ENCODE peak calls at places on chromosomes 6 and 20, in eight cellular contexts. M is heart left ventricle, J is HFFc6, K is MCF 10A, H is body of pancreas, V is endodermal cell, W is cardiac fibroblast, R is breast epithelium. D is an unnamed sample.

GRCh38 chr6:75291331-75291730 is 6.7 kb upstream of the TMEM30A start:
- DNase-seq in M (no peak), J (no peak), K (no peak), H (peak), V (no peak), W (no peak), R (no peak), D (no peak)

GRCh38 chr20:50857348-50857747 is 62.5 kb downstream of the BCAS4 start:
- DNase-seq in M (no peak), J (no peak), K (no peak), H (no peak), V (no peak), W (no peak), R (no peak), D (no peak)

GRCh38 chr6:21201181-21201580 is 392.4 kb upstream of the SOX4 start:
- DNase-seq in M (no peak), J (no peak), K (no peak), H (no peak), V (no peak), W (no peak), R (no peak), D (no peak)

GRCh38 chr6:92756912-92757311 is 662.4 kb downstream of the EPHA7 start:
- DNase-seq in M (no peak), J (no peak), K (peak), H (no peak), V (no peak), W (peak), R (no peak), D (no peak)

GRCh38 chr6:53165333-53165732 is 16.7 kb upstream of the GCM1 start:
- DNase-seq in M (no peak), J (peak), K (no peak), H (no peak), V (no peak), W (no peak), R (no peak), D (no peak)

GRCh38 chr6:166935353-166935752 is 21.0 kb downstream of the RNASET2 start:
- DNase-seq in M (no peak), J (no peak), K (no peak), H (no peak), V (no peak), W (peak), R (peak), D (no peak)

GRCh38 chr6:163391983-163392382 is 22.5 kb upstream of the QKI start:
- DNase-seq in M (no peak), J (no peak), K (peak), H (no peak), V (no peak), W (no peak), R (no peak), D (no peak)

GRCh38 chr20:37676440-37676839 is 17.4 kb upstream of the CTNNBL1 start:
- DNase-seq in M (no peak), J (no peak), K (no peak), H (no peak), V (no peak), W (no peak), R (no peak), D (no peak)

GRCh38 chr6:33007831-33008395 is 1.5 kb downstream of the HLA-DOA start:
- DNase-seq in M (no peak), J (no peak), K (no peak), H (no peak), V (no peak), W (no peak), R (no peak), D (no peak)

GRCh38 chr20:12596863-12597262 is 411.9 kb upstream of the SPTLC3 start:
- DNase-seq in M (no peak), J (no peak), K (no peak), H (no peak), V (no peak), W (no peak), R (no peak), D (no peak)

GRCh38 chr6:22027226-22027725 is 269.6 kb downstream of the PRL start:
- DNase-seq in M (no peak), J (no peak), K (no peak), H (no peak), V (no peak), W (no peak), R (no peak), D (no peak)

GRCh38 chr6:138250513-138251247 is 32.4 kb upstream of the PBOV1 start:
- DNase-seq in M (peak), J (peak), K (peak), H (peak), V (no peak), W (peak), R (peak), D (no peak)

GRCh38 chr6:42550277-42550676 is 13.6 kb upstream of the UBR2 start:
- DNase-seq in M (no peak), J (no peak), K (no peak), H (no peak), V (no peak), W (no peak), R (no peak), D (no peak)

GRCh38 chr20:18698735-18699380 is 111.0 kb downstream of the DTD1 start:
- DNase-seq in M (no peak), J (no peak), K (no peak), H (no peak), V (no peak), W (no peak), R (no peak), D (no peak)

GRCh38 chr6:97282238-97282725 is 734 bp downstream of the MMS22L start:
- DNase-seq in M (no peak), J (no peak), K (peak), H (no peak), V (no peak), W (peak), R (no peak), D (no peak)

GRCh38 chr6:73964455-73964854 is 268.5 kb downstream of the CD109 start:
- DNase-seq in M (no peak), J (no peak), K (no peak), H (no peak), V (no peak), W (no peak), R (no peak), D (no peak)

GRCh38 chr6:14339711-14340590 is 222.4 kb downstream of the CD83 start:
- DNase-seq in M (no peak), J (no peak), K (no peak), H (no peak), V (no peak), W (peak), R (no peak), D (no peak)

GRCh38 chr6:134372603-134373281 is 54.8 kb upstream of the SGK1 start:
- DNase-seq in M (no peak), J (no peak), K (peak), H (peak), V (no peak), W (peak), R (no peak), D (no peak)

GRCh38 chr6:113630738-113631535 is 226.2 kb upstream of the MARCKS start:
- DNase-seq in M (no peak), J (peak), K (peak), H (peak), V (no peak), W (peak), R (no peak), D (no peak)

GRCh38 chr20:13494019-13494418 is 144.7 kb downstream of the TASP1 start:
- DNase-seq in M (no peak), J (no peak), K (no peak), H (no peak), V (no peak), W (peak), R (no peak), D (no peak)

GRCh38 chr6:42142118-42142835 is at the start of gene C6orf132:
- DNase-seq in M (no peak), J (peak), K (peak), H (peak), V (peak), W (no peak), R (peak), D (peak)

GRCh38 chr6:81562169-81562568 is 190.3 kb downstream of the TENT5A start:
- DNase-seq in M (no peak), J (peak), K (peak), H (no peak), V (no peak), W (peak), R (no peak), D (peak)

GRCh38 chr6:62479722-62480121 is 193.7 kb upstream of the KHDRBS2 start:
- DNase-seq in M (no peak), J (no peak), K (no peak), H (no peak), V (no peak), W (no peak), R (no peak), D (no peak)

GRCh38 chr6:23243858-23244257 is 674.5 kb downstream of the HDGFL1 start:
- DNase-seq in M (no peak), J (no peak), K (no peak), H (no peak), V (no peak), W (no peak), R (no peak), D (no peak)

GRCh38 chr6:100246206-100246605 is 218.5 kb downstream of the SIM1 start:
- DNase-seq in M (no peak), J (no peak), K (no peak), H (no peak), V (no peak), W (no peak), R (no peak), D (no peak)

GRCh38 chr6:44431118-44431725 is 43.7 kb downstream of the CDC5L start:
- DNase-seq in M (peak), J (peak), K (peak), H (peak), V (peak), W (peak), R (no peak), D (no peak)

GRCh38 chr20:4961746-4962145 is 39.6 kb downstream of the SLC23A2 start:
- DNase-seq in M (peak), J (no peak), K (peak), H (peak), V (no peak), W (peak), R (no peak), D (peak)

GRCh38 chr6:15227827-15228318 is 18.0 kb upstream of the JARID2 start:
- DNase-seq in M (no peak), J (no peak), K (no peak), H (no peak), V (no peak), W (no peak), R (no peak), D (no peak)

GRCh38 chr6:89950879-89951391 is 56.7 kb downstream of the GJA10 start:
- DNase-seq in M (no peak), J (no peak), K (peak), H (no peak), V (no peak), W (peak), R (no peak), D (peak)

GRCh38 chr20:48949304-48950170 is 28.0 kb downstream of the ARFGEF2 start:
- DNase-seq in M (no peak), J (no peak), K (no peak), H (no peak), V (peak), W (no peak), R (no peak), D (no peak)
- TF ChIP-seq CTCF in M (no peak), J (peak), K (no peak), H (no peak), V (peak), W (peak), R (no peak), D (peak)

GRCh38 chr20:6074145-6074561 is 20.3 kb upstream of the LRRN4 start:
- DNase-seq in M (peak), J (peak), K (peak), H (peak), V (peak), W (peak), R (no peak), D (peak)
- TF ChIP-seq CTCF in M (peak), J (peak), K (no peak), H (peak), V (peak), W (peak), R (no peak), D (peak)

GRCh38 chr20:20457392-20458126 is 89.7 kb downstream of the INSM1 start:
- DNase-seq in M (no peak), J (peak), K (peak), H (peak), V (no peak), W (peak), R (no peak), D (no peak)
- TF ChIP-seq CTCF in M (no peak), J (no peak), K (no peak), H (no peak), V (no peak), W (no peak), R (no peak), D (no peak)

GRCh38 chr6:40973304-40973703 is 65.7 kb downstream of the UNC5CL start:
- DNase-seq in M (no peak), J (no peak), K (no peak), H (no peak), V (no peak), W (no peak), R (no peak), D (no peak)

GRCh38 chr6:40968620-40969145 is 70.3 kb downstream of the UNC5CL start:
- DNase-seq in M (no peak), J (no peak), K (no peak), H (no peak), V (no peak), W (peak), R (no peak), D (no peak)

GRCh38 chr6:40972814-40973213 is 66.2 kb downstream of the UNC5CL start:
- DNase-seq in M (no peak), J (no peak), K (no peak), H (no peak), V (no peak), W (no peak), R (no peak), D (no peak)

GRCh38 chr6:40977085-40977484 is 61.9 kb downstream of the UNC5CL start:
- DNase-seq in M (no peak), J (no peak), K (no peak), H (no peak), V (no peak), W (no peak), R (no peak), D (no peak)

GRCh38 chr6:40972190-40972589 is 66.8 kb downstream of the UNC5CL start:
- DNase-seq in M (no peak), J (no peak), K (no peak), H (no peak), V (no peak), W (no peak), R (no peak), D (no peak)
- TF ChIP-seq CTCF in M (no peak), J (no peak), K (no peak), H (no peak), V (no peak), W (no peak), R (no peak), D (no peak)

GRCh38 chr20:10412591-10413408 is 21.2 kb downstream of the MKKS start:
- DNase-seq in M (no peak), J (no peak), K (no peak), H (no peak), V (no peak), W (peak), R (no peak), D (no peak)
- TF ChIP-seq CTCF in M (no peak), J (peak), K (no peak), H (no peak), V (peak), W (peak), R (no peak), D (no peak)

DNA sequence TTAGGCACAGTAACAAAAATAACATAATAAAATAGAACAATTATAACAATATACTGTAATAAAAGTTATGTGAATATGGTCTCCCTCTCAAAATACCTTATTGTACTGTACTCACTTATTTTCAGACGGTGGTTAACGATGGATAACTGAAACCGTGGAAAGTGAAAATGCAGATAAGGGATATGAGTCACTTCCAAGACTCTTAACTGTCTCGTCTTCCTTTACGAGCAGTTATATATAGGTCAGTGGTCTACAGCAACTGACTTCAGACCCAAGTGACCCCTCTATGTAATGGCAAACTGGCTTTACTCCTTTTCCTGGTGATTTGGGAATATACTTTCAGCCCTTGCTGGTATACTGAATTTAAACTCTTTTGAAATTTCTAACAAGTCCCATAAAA is 261.4 kb downstream of the SLC35F1 start:
- DNase-seq in M (no peak), J (no peak), K (no peak), H (no peak), V (no peak), W (no peak), R (no peak), D (no peak)
- TF ChIP-seq CTCF in M (no peak), J (no peak), K (no peak), H (no peak), V (no peak), W (no peak), R (no peak), D (no peak)

GRCh38 chr6:83804886-83805285 is 48.3 kb upstream of the RIPPLY2 start:
- DNase-seq in M (no peak), J (no peak), K (no peak), H (no peak), V (no peak), W (no peak), R (no peak), D (no peak)
- TF ChIP-seq CTCF in M (no peak), J (no peak), K (no peak), H (no peak), V (peak), W (no peak), R (no peak), D (no peak)

GRCh38 chr20:7094438-7094997 is 327.0 kb downstream of the BMP2 start:
- DNase-seq in M (no peak), J (no peak), K (peak), H (peak), V (peak), W (peak), R (no peak), D (peak)
- TF ChIP-seq CTCF in M (peak), J (peak), K (peak), H (peak), V (peak), W (peak), R (no peak), D (peak)

GRCh38 chr20:63495771-63496403 is 3.0 kb downstream of the EEF1A2 start:
- DNase-seq in M (peak), J (peak), K (peak), H (peak), V (peak), W (peak), R (no peak), D (peak)
- TF ChIP-seq CTCF in M (peak), J (peak), K (peak), H (peak), V (peak), W (peak), R (peak), D (peak)

DNA sequence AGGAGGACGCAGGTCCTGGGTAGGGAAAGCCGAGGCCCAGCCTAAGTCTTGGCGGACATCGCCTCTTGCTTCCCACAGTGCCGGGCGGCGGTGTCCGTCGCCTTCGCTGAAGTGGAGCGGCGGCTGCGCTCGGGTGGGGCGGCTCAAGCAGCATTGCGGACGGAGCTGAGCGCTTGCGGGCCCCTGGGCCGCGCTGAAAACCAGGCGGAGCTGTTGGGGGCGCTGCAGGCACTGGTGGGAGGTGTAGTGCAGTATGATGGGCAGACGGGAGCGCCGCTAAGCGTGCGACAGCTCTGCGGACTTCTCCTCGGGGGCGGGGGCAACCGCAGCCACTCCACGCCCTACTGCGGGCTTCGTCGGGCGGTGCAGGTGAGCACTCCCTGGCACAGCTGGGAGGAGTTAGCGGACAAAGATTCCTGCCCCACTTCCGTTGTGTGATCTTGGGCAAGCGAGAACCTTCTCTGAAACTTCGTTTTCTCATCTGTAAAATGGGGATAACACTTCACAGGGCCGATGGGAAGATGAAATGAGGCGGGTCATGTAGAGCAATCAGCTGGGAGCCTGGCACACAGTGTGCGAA is 4.3 kb downstream of the PRSS16 start:
- DNase-seq in M (no peak), J (no peak), K (peak), H (peak), V (peak), W (peak), R (peak), D (peak)
- TF ChIP-seq CTCF in M (no peak), J (peak), K (peak), H (peak), V (peak), W (peak), R (no peak), D (peak)